ENCODE peak calls at places on chromosomes 11 and 22, in five cellular contexts. D is Peyer's patch; W is adrenal gland; P is activated T-helper 1 cell treated with Interleukin-2 at 50 U/mL for 16 hours; K is activated CD4-positive, alpha-beta T cell treated with anti-CD3 and anti-CD28 coated beads for 4 hours. X is an unnamed sample.

GRCh38 chr11:71064702-71065515 is 187.5 kb downstream of the SHANK2 start:
- DNase-seq in D (no peak), W (no peak), P (no peak), K (no peak), X (no peak)

GRCh38 chr22:29431986-29432385 is 6.4 kb upstream of the RFPL1 start:
- DNase-seq in D (no peak), W (no peak), P (no peak), K (no peak), X (no peak)

GRCh38 chr11:65556470-65557279 is 1.5 kb downstream of the LTBP3 start:
- DNase-seq in D (no peak), W (no peak), P (no peak), K (no peak), X (no peak)

GRCh38 chr11:126485986-126486635 is 130.6 kb downstream of the ST3GAL4 start:
- DNase-seq in D (no peak), W (no peak), P (no peak), K (no peak), X (no peak)

GRCh38 chr22:37043828-37044538 is 7.6 kb upstream of the KCTD17 start:
- DNase-seq in D (peak), W (peak), P (no peak), K (no peak), X (peak)

GRCh38 chr11:107576497-107577086 is 11.1 kb upstream of the ALKBH8 start:
- DNase-seq in D (peak), W (peak), P (no peak), K (peak), X (peak)

GRCh38 chr11:1770528-1770927 is 6.8 kb upstream of the CTSD start:
- DNase-seq in D (peak), W (peak), P (no peak), K (no peak), X (peak)

GRCh38 chr22:20439928-20440575 is 2.4 kb upstream of the SCARF2 start:
- DNase-seq in D (no peak), W (no peak), P (no peak), K (no peak), X (no peak)

GRCh38 chr11:109728056-109728455 is 306.1 kb downstream of the C11orf87 start:
- DNase-seq in D (no peak), W (no peak), P (no peak), K (no peak), X (no peak)

GRCh38 chr11:56048480-56048879 is 21.0 kb downstream of the OR5AS1 start:
- DNase-seq in D (no peak), W (no peak), P (no peak), K (no peak), X (no peak)

GRCh38 chr22:33652596-33652995 is 267.7 kb downstream of the LARGE1 start:
- DNase-seq in D (no peak), W (peak), P (no peak), K (no peak), X (no peak)

GRCh38 chr11:720017-720641 is 14.1 kb downstream of the EPS8L2 start:
- DNase-seq in D (no peak), W (no peak), P (no peak), K (no peak), X (no peak)

GRCh38 chr11:44842219-44842618 is 108.5 kb downstream of the TP53I11 start:
- DNase-seq in D (no peak), W (no peak), P (no peak), K (no peak), X (no peak)

GRCh38 chr11:69319255-69320106 is 25.5 kb downstream of the MYEOV start:
- DNase-seq in D (no peak), W (no peak), P (no peak), K (no peak), X (no peak)

GRCh38 chr22:37233751-37234631 is 10.1 kb downstream of the RAC2 start:
- DNase-seq in D (peak), W (peak), P (no peak), K (peak), X (no peak)

GRCh38 chr11:117477721-117478120 is 150.1 kb downstream of the CEP164 start:
- DNase-seq in D (no peak), W (no peak), P (no peak), K (no peak), X (no peak)

GRCh38 chr11:65658174-65659021 is 4.3 kb downstream of the RELA start:
- DNase-seq in D (no peak), W (no peak), P (no peak), K (no peak), X (no peak)

GRCh38 chr11:48272551-48273080 is 9.0 kb downstream of the OR4X1 start:
- DNase-seq in D (no peak), W (no peak), P (no peak), K (no peak), X (no peak)

GRCh38 chr22:41564563-41564962 is 3.8 kb downstream of the CSDC2 start:
- DNase-seq in D (no peak), W (peak), P (no peak), K (no peak), X (no peak)

GRCh38 chr11:35190804-35191348 is 51.9 kb downstream of the CD44 start:
- DNase-seq in D (no peak), W (no peak), P (no peak), K (no peak), X (no peak)

GRCh38 chr22:32996702-32997101 is 61.5 kb downstream of the SYN3 start:
- DNase-seq in D (peak), W (peak), P (no peak), K (no peak), X (no peak)

GRCh38 chr11:112023104-112023503 is 2.1 kb upstream of the DLAT start:
- DNase-seq in D (no peak), W (no peak), P (no peak), K (no peak), X (no peak)

GRCh38 chr11:123509737-123510578 is 79.9 kb downstream of the GRAMD1B start:
- DNase-seq in D (no peak), W (peak), P (no peak), K (no peak), X (no peak)

GRCh38 chr11:61357233-61357893 is 4.3 kb downstream of the CYB561A3 start:
- DNase-seq in D (peak), W (no peak), P (no peak), K (no peak), X (no peak)

GRCh38 chr22:23532756-23533155 is 47.3 kb downstream of the IGLL1 start:
- DNase-seq in D (no peak), W (no peak), P (no peak), K (no peak), X (no peak)

GRCh38 chr11:14242733-14243132 is 116.2 kb downstream of the RRAS2 start:
- DNase-seq in D (no peak), W (no peak), P (no peak), K (no peak), X (no peak)

GRCh38 chr22:45503816-45504702 is 1.4 kb downstream of the FBLN1 start:
- DNase-seq in D (no peak), W (no peak), P (no peak), K (no peak), X (no peak)

GRCh38 chr22:25651332-25651731 is 86.9 kb downstream of the GRK3 start:
- DNase-seq in D (no peak), W (no peak), P (no peak), K (no peak), X (no peak)

GRCh38 chr11:131800452-131800851 is 430.0 kb downstream of the NTM start:
- DNase-seq in D (no peak), W (no peak), P (no peak), K (no peak), X (no peak)

GRCh38 chr11:117121176-117121575 is 22.9 kb upstream of the PAFAH1B2 start:
- DNase-seq in D (no peak), W (no peak), P (no peak), K (no peak), X (no peak)

GRCh38 chr11:44693654-44694119 is 33.1 kb upstream of the TSPAN18 start:
- DNase-seq in D (no peak), W (peak), P (no peak), K (no peak), X (no peak)

GRCh38 chr11:26228778-26229177 is 103.2 kb upstream of the ANO3 start:
- DNase-seq in D (no peak), W (no peak), P (no peak), K (no peak), X (no peak)

GRCh38 chr11:126461096-126461440 is 105.6 kb downstream of the ST3GAL4 start:
- DNase-seq in D (no peak), W (no peak), P (no peak), K (no peak), X (no peak)

GRCh38 chr22:47213571-47214230 is 451.3 kb downstream of the TBC1D22A start:
- DNase-seq in D (no peak), W (no peak), P (no peak), K (peak), X (peak)